ENCODE peak calls at places on chromosomes 16 and 17, in eight cellular contexts. One of them, this sample, is unnamed.

GRCh38 chr16:74448990-74449389 is 27.7 kb upstream of the CLEC18B start:
- DNase-seq in activated naive CD4-positive, alpha-beta T cell: no peak
- DNase-seq in NCI-H1105: no peak
- DNase-seq in endothelial cell: no peak
- DNase-seq in NCI-H1417: no peak
- DNase-seq in AG09309: peak
- DNase-seq in activated CD4-positive, CD25-positive, alpha-beta regulatory T cell treated with anti-CD3 and anti-CD28 coated beads, Interleukin-2, amount 50 U/mL, for 16 hours: no peak
- DNase-seq in bronchial epithelial cell: peak
- DNase-seq in this sample: no peak

GRCh38 chr17:15510361-15510760 is 42.9 kb upstream of the CDRT4 start:
- DNase-seq in activated naive CD4-positive, alpha-beta T cell: no peak
- DNase-seq in NCI-H1105: no peak
- DNase-seq in endothelial cell: no peak
- DNase-seq in NCI-H1417: no peak
- DNase-seq in AG09309: peak
- DNase-seq in activated CD4-positive, CD25-positive, alpha-beta regulatory T cell treated with anti-CD3 and anti-CD28 coated beads, Interleukin-2, amount 50 U/mL, for 16 hours: no peak
- DNase-seq in bronchial epithelial cell: peak
- DNase-seq in this sample: no peak

GRCh38 chr17:5931611-5932010 is 138.6 kb upstream of the WSCD1 start:
- DNase-seq in activated naive CD4-positive, alpha-beta T cell: no peak
- DNase-seq in NCI-H1105: no peak
- DNase-seq in endothelial cell: no peak
- DNase-seq in NCI-H1417: peak
- DNase-seq in AG09309: no peak
- DNase-seq in activated CD4-positive, CD25-positive, alpha-beta regulatory T cell treated with anti-CD3 and anti-CD28 coated beads, Interleukin-2, amount 50 U/mL, for 16 hours: no peak
- DNase-seq in bronchial epithelial cell: no peak
- DNase-seq in this sample: no peak

GRCh38 chr17:75876938-75877751 is 1.2 kb downstream of the TRIM47 start:
- DNase-seq in activated naive CD4-positive, alpha-beta T cell: no peak
- DNase-seq in NCI-H1105: no peak
- DNase-seq in endothelial cell: no peak
- DNase-seq in NCI-H1417: peak
- DNase-seq in AG09309: peak
- DNase-seq in activated CD4-positive, CD25-positive, alpha-beta regulatory T cell treated with anti-CD3 and anti-CD28 coated beads, Interleukin-2, amount 50 U/mL, for 16 hours: no peak
- DNase-seq in bronchial epithelial cell: peak
- DNase-seq in this sample: no peak

GRCh38 chr16:70706948-70707465 is 21.2 kb upstream of the MTSS2 start:
- DNase-seq in activated naive CD4-positive, alpha-beta T cell: no peak
- DNase-seq in NCI-H1105: no peak
- DNase-seq in endothelial cell: no peak
- DNase-seq in NCI-H1417: no peak
- DNase-seq in AG09309: peak
- DNase-seq in activated CD4-positive, CD25-positive, alpha-beta regulatory T cell treated with anti-CD3 and anti-CD28 coated beads, Interleukin-2, amount 50 U/mL, for 16 hours: no peak
- DNase-seq in bronchial epithelial cell: peak
- DNase-seq in this sample: no peak

GRCh38 chr17:77391668-77392375 is 251.1 kb downstream of the SEC14L1 start:
- DNase-seq in activated naive CD4-positive, alpha-beta T cell: no peak
- DNase-seq in NCI-H1105: no peak
- DNase-seq in endothelial cell: no peak
- DNase-seq in NCI-H1417: no peak
- DNase-seq in AG09309: peak
- DNase-seq in activated CD4-positive, CD25-positive, alpha-beta regulatory T cell treated with anti-CD3 and anti-CD28 coated beads, Interleukin-2, amount 50 U/mL, for 16 hours: no peak
- DNase-seq in bronchial epithelial cell: peak
- DNase-seq in this sample: no peak

GRCh38 chr17:81667754-81668153 is 1.2 kb downstream of the CCDC137 start:
- DNase-seq in activated naive CD4-positive, alpha-beta T cell: no peak
- DNase-seq in NCI-H1105: no peak
- DNase-seq in endothelial cell: no peak
- DNase-seq in NCI-H1417: no peak
- DNase-seq in AG09309: no peak
- DNase-seq in activated CD4-positive, CD25-positive, alpha-beta regulatory T cell treated with anti-CD3 and anti-CD28 coated beads, Interleukin-2, amount 50 U/mL, for 16 hours: no peak
- DNase-seq in bronchial epithelial cell: peak
- DNase-seq in this sample: no peak

GRCh38 chr16:1839554-1839953 is 12.5 kb downstream of the FAHD1 start:
- DNase-seq in activated naive CD4-positive, alpha-beta T cell: no peak
- DNase-seq in NCI-H1105: no peak
- DNase-seq in endothelial cell: no peak
- DNase-seq in NCI-H1417: no peak
- DNase-seq in AG09309: peak
- DNase-seq in activated CD4-positive, CD25-positive, alpha-beta regulatory T cell treated with anti-CD3 and anti-CD28 coated beads, Interleukin-2, amount 50 U/mL, for 16 hours: no peak
- DNase-seq in bronchial epithelial cell: no peak
- DNase-seq in this sample: peak

GRCh38 chr17:60315650-60316049 is 76.3 kb downstream of the USP32 start:
- DNase-seq in activated naive CD4-positive, alpha-beta T cell: no peak
- DNase-seq in NCI-H1105: no peak
- DNase-seq in endothelial cell: no peak
- DNase-seq in NCI-H1417: no peak
- DNase-seq in AG09309: no peak
- DNase-seq in activated CD4-positive, CD25-positive, alpha-beta regulatory T cell treated with anti-CD3 and anti-CD28 coated beads, Interleukin-2, amount 50 U/mL, for 16 hours: no peak
- DNase-seq in bronchial epithelial cell: no peak
- DNase-seq in this sample: no peak

GRCh38 chr16:23847938-23848337 is 12.2 kb downstream of the PRKCB start:
- DNase-seq in activated naive CD4-positive, alpha-beta T cell: no peak
- DNase-seq in NCI-H1105: no peak
- DNase-seq in endothelial cell: no peak
- DNase-seq in NCI-H1417: no peak
- DNase-seq in AG09309: no peak
- DNase-seq in activated CD4-positive, CD25-positive, alpha-beta regulatory T cell treated with anti-CD3 and anti-CD28 coated beads, Interleukin-2, amount 50 U/mL, for 16 hours: no peak
- DNase-seq in bronchial epithelial cell: no peak
- DNase-seq in this sample: no peak

GRCh38 chr17:4908301-4908700 is 5.4 kb upstream of the CHRNE start:
- DNase-seq in activated naive CD4-positive, alpha-beta T cell: no peak
- DNase-seq in NCI-H1105: no peak
- DNase-seq in endothelial cell: peak
- DNase-seq in NCI-H1417: peak
- DNase-seq in AG09309: no peak
- DNase-seq in activated CD4-positive, CD25-positive, alpha-beta regulatory T cell treated with anti-CD3 and anti-CD28 coated beads, Interleukin-2, amount 50 U/mL, for 16 hours: no peak
- DNase-seq in bronchial epithelial cell: peak
- DNase-seq in this sample: no peak

GRCh38 chr17:14427914-14428639 is 127.2 kb downstream of the HS3ST3B1 start:
- DNase-seq in activated naive CD4-positive, alpha-beta T cell: peak
- DNase-seq in NCI-H1105: no peak
- DNase-seq in endothelial cell: peak
- DNase-seq in NCI-H1417: no peak
- DNase-seq in AG09309: no peak
- DNase-seq in activated CD4-positive, CD25-positive, alpha-beta regulatory T cell treated with anti-CD3 and anti-CD28 coated beads, Interleukin-2, amount 50 U/mL, for 16 hours: no peak
- DNase-seq in bronchial epithelial cell: no peak
- DNase-seq in this sample: no peak

GRCh38 chr16:27232061-27232841 is 28.9 kb downstream of the KDM8 start:
- DNase-seq in activated naive CD4-positive, alpha-beta T cell: no peak
- DNase-seq in NCI-H1105: no peak
- DNase-seq in endothelial cell: no peak
- DNase-seq in NCI-H1417: no peak
- DNase-seq in AG09309: no peak
- DNase-seq in activated CD4-positive, CD25-positive, alpha-beta regulatory T cell treated with anti-CD3 and anti-CD28 coated beads, Interleukin-2, amount 50 U/mL, for 16 hours: no peak
- DNase-seq in bronchial epithelial cell: no peak
- DNase-seq in this sample: no peak

GRCh38 chr17:35214192-35214591 is 20.0 kb upstream of the SLC35G3 start:
- DNase-seq in activated naive CD4-positive, alpha-beta T cell: no peak
- DNase-seq in NCI-H1105: no peak
- DNase-seq in endothelial cell: no peak
- DNase-seq in NCI-H1417: no peak
- DNase-seq in AG09309: no peak
- DNase-seq in activated CD4-positive, CD25-positive, alpha-beta regulatory T cell treated with anti-CD3 and anti-CD28 coated beads, Interleukin-2, amount 50 U/mL, for 16 hours: peak
- DNase-seq in bronchial epithelial cell: no peak
- DNase-seq in this sample: no peak

GRCh38 chr17:48024149-48025039 is 13.2 kb downstream of the COPZ2 start:
- DNase-seq in activated naive CD4-positive, alpha-beta T cell: no peak
- DNase-seq in NCI-H1105: peak
- DNase-seq in endothelial cell: no peak
- DNase-seq in NCI-H1417: peak
- DNase-seq in AG09309: no peak
- DNase-seq in activated CD4-positive, CD25-positive, alpha-beta regulatory T cell treated with anti-CD3 and anti-CD28 coated beads, Interleukin-2, amount 50 U/mL, for 16 hours: no peak
- DNase-seq in bronchial epithelial cell: no peak
- DNase-seq in this sample: peak

GRCh38 chr16:73572135-73572534 is 524.2 kb upstream of the ZFHX3 start:
- DNase-seq in activated naive CD4-positive, alpha-beta T cell: no peak
- DNase-seq in NCI-H1105: no peak
- DNase-seq in endothelial cell: no peak
- DNase-seq in NCI-H1417: no peak
- DNase-seq in AG09309: no peak
- DNase-seq in activated CD4-positive, CD25-positive, alpha-beta regulatory T cell treated with anti-CD3 and anti-CD28 coated beads, Interleukin-2, amount 50 U/mL, for 16 hours: no peak
- DNase-seq in bronchial epithelial cell: no peak
- DNase-seq in this sample: no peak

GRCh38 chr16:12538667-12539081 is 265.0 kb downstream of the CPPED1 start:
- DNase-seq in activated naive CD4-positive, alpha-beta T cell: no peak
- DNase-seq in NCI-H1105: peak
- DNase-seq in endothelial cell: no peak
- DNase-seq in NCI-H1417: peak
- DNase-seq in AG09309: no peak
- DNase-seq in activated CD4-positive, CD25-positive, alpha-beta regulatory T cell treated with anti-CD3 and anti-CD28 coated beads, Interleukin-2, amount 50 U/mL, for 16 hours: no peak
- DNase-seq in bronchial epithelial cell: peak
- DNase-seq in this sample: no peak

GRCh38 chr17:2435181-2435741 is 34.4 kb upstream of the MNT start:
- DNase-seq in activated naive CD4-positive, alpha-beta T cell: no peak
- DNase-seq in NCI-H1105: peak
- DNase-seq in endothelial cell: no peak
- DNase-seq in NCI-H1417: peak
- DNase-seq in AG09309: peak
- DNase-seq in activated CD4-positive, CD25-positive, alpha-beta regulatory T cell treated with anti-CD3 and anti-CD28 coated beads, Interleukin-2, amount 50 U/mL, for 16 hours: no peak
- DNase-seq in bronchial epithelial cell: no peak
- DNase-seq in this sample: no peak

GRCh38 chr17:67912656-67913055 is 83.6 kb downstream of the C17orf58 start:
- DNase-seq in activated naive CD4-positive, alpha-beta T cell: no peak
- DNase-seq in NCI-H1105: no peak
- DNase-seq in endothelial cell: no peak
- DNase-seq in NCI-H1417: no peak
- DNase-seq in AG09309: no peak
- DNase-seq in activated CD4-positive, CD25-positive, alpha-beta regulatory T cell treated with anti-CD3 and anti-CD28 coated beads, Interleukin-2, amount 50 U/mL, for 16 hours: no peak
- DNase-seq in bronchial epithelial cell: no peak
- DNase-seq in this sample: no peak

GRCh38 chr17:70989301-70989700 is 820.0 kb downstream of the KCNJ2 start:
- DNase-seq in activated naive CD4-positive, alpha-beta T cell: no peak
- DNase-seq in NCI-H1105: no peak
- DNase-seq in endothelial cell: no peak
- DNase-seq in NCI-H1417: no peak
- DNase-seq in AG09309: no peak
- DNase-seq in activated CD4-positive, CD25-positive, alpha-beta regulatory T cell treated with anti-CD3 and anti-CD28 coated beads, Interleukin-2, amount 50 U/mL, for 16 hours: no peak
- DNase-seq in bronchial epithelial cell: no peak
- DNase-seq in this sample: no peak

GRCh38 chr17:42759982-42760651 is 910 bp upstream of the RAMP2 start:
- DNase-seq in activated naive CD4-positive, alpha-beta T cell: no peak
- DNase-seq in NCI-H1105: no peak
- DNase-seq in endothelial cell: no peak
- DNase-seq in NCI-H1417: no peak
- DNase-seq in AG09309: no peak
- DNase-seq in activated CD4-positive, CD25-positive, alpha-beta regulatory T cell treated with anti-CD3 and anti-CD28 coated beads, Interleukin-2, amount 50 U/mL, for 16 hours: no peak
- DNase-seq in bronchial epithelial cell: no peak
- DNase-seq in this sample: no peak

GRCh38 chr17:56441331-56441730 is 152.2 kb upstream of the NOG start:
- DNase-seq in activated naive CD4-positive, alpha-beta T cell: no peak
- DNase-seq in NCI-H1105: no peak
- DNase-seq in endothelial cell: no peak
- DNase-seq in NCI-H1417: no peak
- DNase-seq in AG09309: no peak
- DNase-seq in activated CD4-positive, CD25-positive, alpha-beta regulatory T cell treated with anti-CD3 and anti-CD28 coated beads, Interleukin-2, amount 50 U/mL, for 16 hours: no peak
- DNase-seq in bronchial epithelial cell: no peak
- DNase-seq in this sample: no peak

GRCh38 chr17:79298801-79299200 is 224.2 kb downstream of the ENGASE start:
- DNase-seq in activated naive CD4-positive, alpha-beta T cell: no peak
- DNase-seq in NCI-H1105: no peak
- DNase-seq in endothelial cell: no peak
- DNase-seq in NCI-H1417: no peak
- DNase-seq in AG09309: no peak
- DNase-seq in activated CD4-positive, CD25-positive, alpha-beta regulatory T cell treated with anti-CD3 and anti-CD28 coated beads, Interleukin-2, amount 50 U/mL, for 16 hours: no peak
- DNase-seq in bronchial epithelial cell: no peak
- DNase-seq in this sample: no peak

GRCh38 chr17:82844796-82845162 is 5.0 kb upstream of the ZNF750 start:
- DNase-seq in activated naive CD4-positive, alpha-beta T cell: no peak
- DNase-seq in NCI-H1105: peak
- DNase-seq in endothelial cell: no peak
- DNase-seq in NCI-H1417: peak
- DNase-seq in AG09309: no peak
- DNase-seq in activated CD4-positive, CD25-positive, alpha-beta regulatory T cell treated with anti-CD3 and anti-CD28 coated beads, Interleukin-2, amount 50 U/mL, for 16 hours: no peak
- DNase-seq in bronchial epithelial cell: no peak
- DNase-seq in this sample: no peak

GRCh38 chr16:88725609-88726407 is 19.5 kb downstream of the CTU2 start:
- DNase-seq in activated naive CD4-positive, alpha-beta T cell: no peak
- DNase-seq in NCI-H1105: no peak
- DNase-seq in endothelial cell: no peak
- DNase-seq in NCI-H1417: peak
- DNase-seq in AG09309: no peak
- DNase-seq in activated CD4-positive, CD25-positive, alpha-beta regulatory T cell treated with anti-CD3 and anti-CD28 coated beads, Interleukin-2, amount 50 U/mL, for 16 hours: no peak
- DNase-seq in bronchial epithelial cell: no peak
- DNase-seq in this sample: no peak

GRCh38 chr16:55297910-55298175 is 26.2 kb upstream of the IRX6 start:
- DNase-seq in activated naive CD4-positive, alpha-beta T cell: no peak
- DNase-seq in NCI-H1105: no peak
- DNase-seq in endothelial cell: no peak
- DNase-seq in NCI-H1417: no peak
- DNase-seq in AG09309: peak
- DNase-seq in activated CD4-positive, CD25-positive, alpha-beta regulatory T cell treated with anti-CD3 and anti-CD28 coated beads, Interleukin-2, amount 50 U/mL, for 16 hours: no peak
- DNase-seq in bronchial epithelial cell: peak
- DNase-seq in this sample: no peak